ENCODE peak calls at places on chromosome 22, in four cellular contexts. R, J, C and N are unnamed samples.

GRCh38 chr22:39724390-39724789 is 153.8 kb downstream of the CACNA1I start:
- DNase-seq in R (no peak), J (no peak), C (no peak), N (peak)

GRCh38 chr22:20438066-20438677 is 547 bp upstream of the SCARF2 start:
- DNase-seq in C (no peak), R (no peak), J (no peak), N (no peak)

GRCh38 chr22:44139773-44140172 is 41.0 kb upstream of the PARVG start:
- DNase-seq in C (no peak), R (no peak), J (no peak), N (no peak)

GRCh38 chr22:29306175-29306829 is at the start of gene GAS2L1:
- DNase-seq in C (peak), R (peak), J (peak), N (peak)

GRCh38 chr22:37303821-37304274 is 21.5 kb downstream of the CYTH4 start:
- DNase-seq in J (no peak), R (peak), C (no peak), N (no peak)

GRCh38 chr22:43439368-43440102 is 27.7 kb downstream of the MPPED1 start:
- DNase-seq in C (no peak), R (no peak), J (no peak), N (no peak)

GRCh38 chr22:16975155-16975885 is 32.7 kb downstream of the GAB4 start:
- DNase-seq in R (no peak), C (no peak), J (no peak), N (peak)

GRCh38 chr22:40040927-40041326 is 46.2 kb downstream of the FAM83F start:
- DNase-seq in C (no peak), R (no peak), J (no peak), N (no peak)

GRCh38 chr22:38213319-38214247 is 11.8 kb downstream of the MAFF start:
- DNase-seq in J (no peak), R (no peak), C (no peak), N (peak)

GRCh38 chr22:31800065-31800464 is 46.2 kb downstream of the DEPDC5 start:
- DNase-seq in J (no peak), C (no peak), R (no peak), N (no peak)

GRCh38 chr22:25388866-25389540 is 169.6 kb downstream of the CRYBB2 start:
- DNase-seq in C (no peak), R (no peak), J (no peak), N (no peak)

GRCh38 chr22:17994424-17995108 is 29.8 kb downstream of the MICAL3 start:
- DNase-seq in C (no peak), R (no peak), J (no peak), N (peak)

GRCh38 chr22:28299760-28300159 is 379.9 kb downstream of the TTC28 start:
- DNase-seq in J (no peak), R (no peak), C (no peak), N (no peak)

GRCh38 chr22:37175414-37176144 is 12.5 kb downstream of the C1QTNF6 start:
- DNase-seq in C (no peak), R (no peak), J (no peak), N (no peak)

GRCh38 chr22:49992921-49993648 is 19.5 kb downstream of the IL17REL start:
- DNase-seq in R (peak), C (no peak), J (peak), N (peak)

GRCh38 chr22:21902296-21903087 is 35.0 kb upstream of the MAPK1 start:
- DNase-seq in R (no peak), C (no peak), J (no peak), N (peak)

GRCh38 chr22:38284042-38284402 is 11.2 kb upstream of the TMEM184B start:
- DNase-seq in J (no peak), C (no peak), R (no peak), N (no peak)

GRCh38 chr22:31846161-31847115 is 92.6 kb downstream of the DEPDC5 start:
- DNase-seq in C (no peak), J (no peak), R (peak), N (peak)

GRCh38 chr22:25076281-25076680 is 123.4 kb upstream of the CRYBB3 start:
- DNase-seq in J (no peak), C (no peak), R (no peak), N (peak)

GRCh38 chr22:19488285-19488684 is 8.6 kb downstream of the CDC45 start:
- DNase-seq in C (no peak), R (no peak), J (no peak), N (no peak)

GRCh38 chr22:31861226-31861840 is 83.0 kb upstream of the YWHAH start:
- DNase-seq in J (no peak), C (no peak), R (no peak), N (no peak)

GRCh38 chr22:50630376-50630775 is 2.4 kb upstream of the ARSA start:
- DNase-seq in C (no peak), J (no peak), R (no peak), N (no peak)

GRCh38 chr22:42340150-42340549 is 69.7 kb upstream of the TCF20 start:
- DNase-seq in C (no peak), J (no peak), R (no peak), N (no peak)

GRCh38 chr22:30575011-30575671 is 676 bp upstream of the GAL3ST1 start:
- DNase-seq in R (no peak), J (no peak), C (peak), N (no peak)

GRCh38 chr22:44455963-44456358 is 42.1 kb downstream of the RTL6 start:
- DNase-seq in C (no peak), J (no peak), R (no peak), N (no peak)

GRCh38 chr22:50059185-50059880 is 1.2 kb upstream of the TTLL8 start:
- DNase-seq in C (no peak), J (no peak), R (peak), N (no peak)

GRCh38 chr22:37173709-37174108 is 14.3 kb downstream of the C1QTNF6 start:
- DNase-seq in C (no peak), R (no peak), J (no peak), N (no peak)

GRCh38 chr22:50687829-50688228 is 15.2 kb downstream of the SHANK3 start:
- DNase-seq in C (peak), J (no peak), R (no peak), N (no peak)

GRCh38 chr22:39316440-39317083 is 2.9 kb downstream of the RPL3 start:
- DNase-seq in C (peak), J (peak), R (no peak), N (peak)

GRCh38 chr22:24327827-24328226 is 57.2 kb downstream of the SPECC1L start:
- DNase-seq in J (no peak), R (no peak), C (no peak), N (peak)

GRCh38 chr22:35170716-35171697 is 86.3 kb upstream of the HMGXB4 start:
- DNase-seq in J (no peak), R (no peak), C (peak), N (no peak)

GRCh38 chr22:41951898-41952474 is at the start of gene SMIM45:
- DNase-seq in R (no peak), J (peak), C (no peak), N (no peak)